ENCODE peak calls at places on chromosomes 1 and 21, in eight cellular contexts. A is M059J, O is NCI-H187 treated with DMSO at 0.1 percent for 48 hours, M is activated T-cell treated with anti-CD3 and anti-CD28 coated beads for 48 hours, V is NCI-H1092 treated with DMSO at 0.1 percent for 48 hours, R is T-cell, U is HTR-8/SVneo, B is hepatic stellate cell. J is an unnamed sample.

GRCh38 chr1:63049135-63049534 is 265.2 kb downstream of the ATG4C start:
- DNase-seq in A (no peak), O (no peak), M (no peak), V (no peak), R (no peak), U (no peak), B (no peak), J (no peak)

GRCh38 chr21:39300587-39300986 is 12.8 kb downstream of the BRWD1 start:
- DNase-seq in A (no peak), O (no peak), M (no peak), V (no peak), R (no peak), U (no peak), B (no peak), J (no peak)

GRCh38 chr1:93579891-93580290 is 101.7 kb downstream of the BCAR3 start:
- DNase-seq in A (peak), O (no peak), M (no peak), V (no peak), R (no peak), U (no peak), B (peak), J (no peak)

GRCh38 chr1:3409737-3410434 is 44.6 kb upstream of the ARHGEF16 start:
- DNase-seq in A (peak), O (no peak), M (no peak), V (peak), R (no peak), U (peak), B (peak), J (peak)

GRCh38 chr1:77796695-77797405 is 17.4 kb downstream of the MIGA1 start:
- DNase-seq in A (no peak), O (no peak), M (no peak), V (no peak), R (no peak), U (no peak), B (no peak), J (no peak)

GRCh38 chr1:3312894-3313578 is 141.4 kb upstream of the ARHGEF16 start:
- DNase-seq in A (peak), O (no peak), M (peak), V (no peak), R (no peak), U (peak), B (peak), J (no peak)

GRCh38 chr1:228465571-228466146 is 21.5 kb upstream of the RNF187 start:
- DNase-seq in A (no peak), O (no peak), M (no peak), V (no peak), R (no peak), U (no peak), B (no peak), J (no peak)

GRCh38 chr1:36342426-36343185 is 19.2 kb upstream of the EVA1B start:
- DNase-seq in A (peak), O (no peak), M (no peak), V (no peak), R (peak), U (peak), B (peak), J (peak)

GRCh38 chr1:96730574-96731298 is 9.2 kb downstream of the PTBP2 start:
- DNase-seq in A (no peak), O (no peak), M (no peak), V (no peak), R (no peak), U (no peak), B (no peak), J (no peak)

GRCh38 chr1:17513131-17513530 is 26.4 kb upstream of the ARHGEF10L start:
- DNase-seq in A (no peak), O (no peak), M (no peak), V (no peak), R (no peak), U (no peak), B (no peak), J (no peak)

GRCh38 chr1:223700942-223701637 is 11.2 kb upstream of the CAPN2 start:
- DNase-seq in A (peak), O (no peak), M (no peak), V (no peak), R (no peak), U (peak), B (peak), J (no peak)

GRCh38 chr1:31812158-31812829 is 3.5 kb downstream of the SPOCD1 start:
- DNase-seq in A (no peak), O (no peak), M (no peak), V (no peak), R (no peak), U (no peak), B (no peak), J (no peak)

GRCh38 chr1:68745006-68745405 is 248.1 kb upstream of the DEPDC1 start:
- DNase-seq in A (peak), O (no peak), M (no peak), V (peak), R (no peak), U (no peak), B (no peak), J (peak)

GRCh38 chr1:5481889-5482288 is 510.3 kb downstream of the NPHP4 start:
- DNase-seq in A (no peak), O (no peak), M (peak), V (no peak), R (peak), U (no peak), B (no peak), J (no peak)

GRCh38 chr21:39094847-39095525 is 88.3 kb downstream of the PSMG1 start:
- DNase-seq in A (peak), O (no peak), M (no peak), V (no peak), R (no peak), U (peak), B (peak), J (no peak)

GRCh38 chr1:92994105-92994712 is 32.9 kb upstream of the DIPK1A start:
- DNase-seq in A (peak), O (peak), M (no peak), V (peak), R (peak), U (peak), B (peak), J (peak)

GRCh38 chr1:108199231-108199657 is 899 bp downstream of the SLC25A24 start:
- DNase-seq in A (peak), O (no peak), M (no peak), V (no peak), R (no peak), U (peak), B (peak), J (peak)

GRCh38 chr1:92503926-92504750 is 17.4 kb upstream of the GFI1 start:
- DNase-seq in A (peak), O (no peak), M (no peak), V (no peak), R (no peak), U (no peak), B (peak), J (no peak)

GRCh38 chr1:22287273-22287672 is 144.4 kb upstream of the WNT4 start:
- DNase-seq in A (no peak), O (no peak), M (no peak), V (no peak), R (no peak), U (no peak), B (no peak), J (no peak)

GRCh38 chr21:29511076-29511475 is 212.4 kb downstream of the BACH1 start:
- DNase-seq in A (no peak), O (no peak), M (no peak), V (no peak), R (no peak), U (no peak), B (no peak), J (no peak)

GRCh38 chr1:100578201-100578600 is 40.3 kb downstream of the GPR88 start:
- DNase-seq in A (peak), O (no peak), M (no peak), V (no peak), R (no peak), U (no peak), B (no peak), J (no peak)

GRCh38 chr1:203088441-203088840 is 2.6 kb upstream of the MYOG start:
- DNase-seq in A (no peak), O (no peak), M (no peak), V (no peak), R (no peak), U (no peak), B (no peak), J (no peak)

GRCh38 chr1:167666416-167666815 is 36.4 kb downstream of the RCSD1 start:
- DNase-seq in A (peak), O (no peak), M (no peak), V (no peak), R (no peak), U (no peak), B (peak), J (no peak)

GRCh38 chr1:203911806-203912205 is 50.4 kb downstream of the SNRPE start:
- DNase-seq in A (peak), O (no peak), M (no peak), V (no peak), R (no peak), U (no peak), B (no peak), J (no peak)

GRCh38 chr1:231748744-231749143 is 122.2 kb downstream of the DISC1 start:
- DNase-seq in A (no peak), O (no peak), M (no peak), V (no peak), R (no peak), U (no peak), B (no peak), J (no peak)

GRCh38 chr1:205250699-205251098 is 23.0 kb downstream of the TMCC2 start:
- DNase-seq in A (no peak), O (no peak), M (no peak), V (no peak), R (no peak), U (no peak), B (no peak), J (peak)

GRCh38 chr1:16208270-16208987 is 4.0 kb downstream of the ARHGEF19 start:
- DNase-seq in A (peak), O (no peak), M (no peak), V (peak), R (no peak), U (no peak), B (no peak), J (no peak)